ENCODE peak calls at places on chromosomes 3 and 15, in eight cellular contexts. T is HS-5; V is activated naive CD8-positive, alpha-beta T cell treated with anti-CD3 and anti-CD28 coated beads, Interleukin-2, amount 50 U/mL, for 16 hours; J is T-cell; P is activated CD4-positive, alpha-beta T cell treated with anti-CD3 and anti-CD28 coated beads, Interleukin-2, amount 50 U/mL, for 24 hours; X is left cardiac atrium; S is AG20443; C is head of caudate nucleus. Y is an unnamed sample.

GRCh38 chr3:65751123-65751700 is 287.5 kb downstream of the MAGI1 start:
- DNase-seq in X (peak; percentile 45), J (no peak), T (no peak), V (no peak), C (peak; percentile 89), S (peak; percentile 63), P (no peak), Y (no peak)

GRCh38 chr15:62059818-62060115 is 480 bp downstream of the VPS13C start:
- DNase-seq in S (peak; percentile 56), V (peak; percentile 26), X (peak; percentile 52), C (peak; percentile 64), T (no peak), P (peak; percentile 43), J (peak; percentile 52), Y (no peak)

GRCh38 chr3:58306662-58307286 is 454 bp downstream of the HTD2 start:
- DNase-seq in J (peak; percentile 12), P (no peak), V (no peak), S (peak; percentile 39), C (no peak), X (peak; percentile 53), T (peak; percentile 26), Y (no peak)

GRCh38 chr3:44712455-44713075 is at the start of gene ZNF502:
- DNase-seq in T (no peak), C (peak; percentile 95), P (peak; percentile 63), S (peak; percentile 95), J (peak; percentile 38), V (peak; percentile 15), X (peak; percentile 92), Y (peak; percentile 4)

GRCh38 chr3:72722930-72723726 is 125.1 kb downstream of the SHQ1 start:
- DNase-seq in T (peak; percentile 35), S (peak; percentile 47), C (peak; percentile 45), P (peak; percentile 15), J (no peak), V (no peak), X (no peak), Y (no peak)

GRCh38 chr3:177196473-177197040 is 725 bp downstream of the TBL1XR1 start:
- DNase-seq in T (no peak), J (peak; percentile 37), S (peak; percentile 42), V (peak; percentile 19), P (peak; percentile 51), X (no peak), C (peak; percentile 58), Y (peak; percentile 43)

GRCh38 chr15:88878720-88879184 is 16.6 kb downstream of the HAPLN3 start:
- DNase-seq in X (no peak), S (peak; percentile 87), T (no peak), C (peak; percentile 32), J (peak; percentile 24), V (no peak), P (no peak), Y (no peak)

GRCh38 chr15:48550822-48551525 is 94.5 kb downstream of the FBN1 start:
- DNase-seq in C (no peak), V (no peak), S (no peak), T (no peak), X (no peak), P (no peak), J (no peak), Y (no peak)

GRCh38 chr3:45964139-45964538 is 20.9 kb downstream of the CXCR6 start:
- DNase-seq in P (no peak), T (no peak), S (no peak), X (no peak), C (no peak), V (no peak), J (no peak), Y (no peak)

GRCh38 chr15:91776104-91776503 is 77.4 kb upstream of the SLCO3A1 start:
- DNase-seq in V (no peak), P (no peak), X (no peak), T (no peak), C (no peak), S (no peak), J (no peak), Y (no peak)

GRCh38 chr3:149701977-149702350 is 44.1 kb upstream of the WWTR1 start:
- DNase-seq in J (no peak), S (no peak), C (no peak), P (no peak), X (no peak), V (no peak), T (no peak), Y (no peak)

GRCh38 chr3:174958671-174959328 is 99.7 kb downstream of the NAALADL2 start:
- DNase-seq in V (no peak), J (no peak), X (no peak), P (no peak), S (peak; percentile 17), T (no peak), C (no peak), Y (no peak)

GRCh38 chr3:140727886-140728285 is 50.0 kb downstream of the TRIM42 start:
- DNase-seq in V (no peak), T (no peak), S (no peak), X (no peak), P (no peak), J (no peak), C (no peak), Y (no peak)

GRCh38 chr3:50322386-50323091 is at the start of gene HYAL2:
- DNase-seq in C (no peak), P (no peak), X (peak; percentile 88), V (no peak), T (no peak), S (no peak), J (no peak), Y (no peak)

GRCh38 chr3:45677841-45678240 is 11.4 kb upstream of the SACM1L start:
- DNase-seq in T (no peak), J (no peak), P (no peak), C (no peak), S (no peak), X (no peak), V (no peak), Y (no peak)

GRCh38 chr3:37688756-37689155 is 172.9 kb upstream of the CTDSPL start:
- DNase-seq in S (no peak), X (no peak), P (no peak), T (no peak), V (no peak), J (no peak), C (no peak), Y (no peak)

GRCh38 chr3:125611908-125612307 is 16.6 kb upstream of the OSBPL11 start:
- DNase-seq in X (no peak), T (no peak), J (no peak), S (no peak), V (no peak), P (no peak), C (no peak), Y (no peak)